ENCODE peak calls at places on chromosomes 3 and 15, in four cellular contexts. Q, D, W and A are unnamed samples.

GRCh38 chr3:40550168-40550567 is 25.4 kb downstream of the ZNF621 start:
- DNase-seq in Q (no peak), D (no peak), W (no peak), A (no peak)

GRCh38 chr15:101206173-101206572 is 45.7 kb downstream of the CHSY1 start:
- DNase-seq in Q (no peak), D (no peak), W (no peak), A (no peak)

GRCh38 chr15:51938286-51938685 is 33.3 kb downstream of the LEO1 start:
- DNase-seq in Q (no peak), D (no peak), W (no peak), A (no peak)

GRCh38 chr15:63349621-63350020 is 32.0 kb downstream of the CA12 start:
- DNase-seq in Q (no peak), D (no peak), W (no peak), A (no peak)

GRCh38 chr3:4065080-4065479 is 238.1 kb upstream of the SETMAR start:
- DNase-seq in Q (no peak), D (no peak), W (no peak), A (no peak)

GRCh38 chr3:140406655-140407054 is 271.2 kb upstream of the TRIM42 start:
- DNase-seq in Q (no peak), D (no peak), W (no peak), A (no peak)

GRCh38 chr3:194754091-194754490 is 68.4 kb downstream of the FAM43A start:
- DNase-seq in Q (no peak), D (no peak), W (no peak), A (no peak)

GRCh38 chr15:92809064-92809879 is 90.9 kb upstream of the CHD2 start:
- DNase-seq in Q (peak), D (peak), W (peak), A (peak)

GRCh38 chr3:127726894-127727293 is 54.1 kb downstream of the ABTB1 start:
- DNase-seq in Q (no peak), D (no peak), W (no peak), A (no peak)

GRCh38 chr15:70625438-70625837 is 137.9 kb downstream of the UACA start:
- DNase-seq in Q (no peak), D (no peak), W (no peak), A (no peak)

GRCh38 chr3:143302638-143303171 is 183.1 kb downstream of the CHST2 start:
- DNase-seq in Q (no peak), D (no peak), W (no peak), A (peak)

GRCh38 chr15:74995779-74996765 is 709 bp downstream of the SCAMP5 start:
- DNase-seq in Q (no peak), D (peak), W (no peak), A (peak)

GRCh38 chr15:92117301-92117731 is 263.8 kb downstream of the SLCO3A1 start:
- DNase-seq in Q (no peak), D (no peak), W (no peak), A (no peak)

GRCh38 chr3:23761440-23761896 is 44.3 kb upstream of the UBE2E1 start:
- DNase-seq in Q (no peak), D (no peak), W (peak), A (no peak)

GRCh38 chr3:32334675-32335074 is 57.0 kb upstream of the CMTM7 start:
- DNase-seq in Q (no peak), D (no peak), W (no peak), A (no peak)

GRCh38 chr3:161443921-161444457 is 52.6 kb upstream of the OTOL1 start:
- DNase-seq in Q (no peak), D (no peak), W (no peak), A (no peak)

GRCh38 chr3:133763797-133764734 is 17.9 kb downstream of the TF start:
- DNase-seq in Q (no peak), D (no peak), W (no peak), A (no peak)

GRCh38 chr3:186307594-186307993 is 54.4 kb downstream of the DGKG start:
- DNase-seq in Q (no peak), D (peak), W (no peak), A (no peak)

GRCh38 chr3:106769045-106769444 is 608.2 kb upstream of the CCDC54 start:
- DNase-seq in Q (no peak), D (no peak), W (no peak), A (no peak)

GRCh38 chr15:40115670-40116093 is 7.0 kb upstream of the BMF start:
- DNase-seq in Q (no peak), D (no peak), W (no peak), A (peak)

GRCh38 chr15:94412979-94413741 is 181.8 kb downstream of the MCTP2 start:
- DNase-seq in Q (peak), D (no peak), W (peak), A (no peak)